ENCODE peak calls at places on chromosomes 13 and 19, in ten cellular contexts. F is SK-N-SH; Y is cardiac fibroblast; P is foreskin fibroblast; I is CD8-positive, alpha-beta T cell; B is suprapubic skin; Q is neural progenitor cell; Z is endodermal cell; K is adrenal gland; E is A549. M is an unnamed sample.

GRCh38 chr13:102400619-102401125 is 1.2 kb downstream of the FGF14 start:
- DNase-seq in Q (peak), E (no peak), Y (no peak), K (no peak), F (peak), B (peak), Z (peak), I (no peak), P (peak), M (peak)

GRCh38 chr13:75801388-75801787 is 165.3 kb downstream of the LMO7 start:
- DNase-seq in F (no peak), K (no peak), I (no peak), B (no peak), P (no peak), Z (no peak), E (no peak), Q (no peak), Y (no peak), M (no peak)

GRCh38 chr13:30371649-30372265 is 50.5 kb upstream of the UBE2L5 start:
- DNase-seq in I (peak), K (no peak), Y (peak), Q (no peak), Z (no peak), B (no peak), F (no peak), P (peak), E (peak), M (peak)

GRCh38 chr13:43558942-43559341 is 227.8 kb downstream of the ENOX1 start:
- DNase-seq in P (no peak), Y (no peak), Z (no peak), B (no peak), K (no peak), F (no peak), Q (no peak), I (no peak), E (no peak), M (no peak)

GRCh38 chr19:14187586-14187985 is 18.4 kb downstream of the ADGRL1 start:
- DNase-seq in Q (no peak), Z (no peak), F (peak), K (no peak), B (no peak), E (no peak), P (no peak), Y (no peak), I (no peak), M (no peak)

GRCh38 chr13:104757712-104758111 is 1691.5 kb upstream of the SLC10A2 start:
- DNase-seq in Y (peak), K (no peak), E (no peak), B (no peak), F (no peak), Q (no peak), Z (no peak), P (no peak), I (no peak), M (no peak)

GRCh38 chr19:11242864-11243797 is 3.7 kb downstream of the ANGPTL8 start:
- DNase-seq in P (peak), K (peak), F (peak), Z (peak), I (peak), E (peak), Q (peak), Y (peak), B (peak), M (peak)

GRCh38 chr13:108322206-108322824 is 52.8 kb downstream of the TNFSF13B start:
- DNase-seq in F (peak), P (peak), Z (no peak), Y (peak), E (peak), K (no peak), B (no peak), I (no peak), Q (peak), M (no peak)

GRCh38 chr19:50705422-50706019 is 14.1 kb downstream of the SHANK1 start:
- DNase-seq in E (peak), Z (peak), F (peak), K (peak), P (peak), Y (peak), I (no peak), Q (peak), B (no peak), M (no peak)

GRCh38 chr13:50275392-50276063 is 260.3 kb downstream of the KCNRG start:
- DNase-seq in Y (peak), Z (no peak), P (no peak), E (no peak), B (no peak), F (no peak), I (no peak), K (no peak), Q (no peak), M (no peak)

GRCh38 chr13:26220575-26220974 is 1.5 kb downstream of the RNF6 start:
- DNase-seq in F (no peak), I (no peak), Q (no peak), P (no peak), B (no peak), K (peak), Z (no peak), E (no peak), Y (peak), M (no peak)

GRCh38 chr19:40622773-40623075 is 21.6 kb downstream of the LTBP4 start:
- DNase-seq in B (no peak), I (no peak), Y (no peak), Z (no peak), F (no peak), E (no peak), Q (no peak), K (no peak), P (no peak), M (no peak)

GRCh38 chr19:35462476-35462953 is 14.5 kb downstream of the FFAR2 start:
- DNase-seq in Y (no peak), B (no peak), F (no peak), I (peak), Z (no peak), K (no peak), P (no peak), Q (no peak), E (no peak), M (peak)

GRCh38 chr19:1862424-1863307 is 713 bp downstream of the KLF16 start:
- DNase-seq in Y (no peak), B (peak), K (no peak), Z (peak), F (peak), Q (peak), P (no peak), I (peak), E (peak), M (peak)

GRCh38 chr19:4866595-4867424 is 657 bp downstream of the PLIN3 start:
- DNase-seq in Z (peak), I (peak), Q (peak), Y (peak), K (peak), E (no peak), B (peak), P (no peak), F (peak), M (peak)

GRCh38 chr19:5178841-5179625 is 161.6 kb downstream of the PTPRS start:
- DNase-seq in K (no peak), F (no peak), I (no peak), E (no peak), B (no peak), Z (no peak), P (no peak), Q (no peak), Y (no peak), M (no peak)

GRCh38 chr13:61880576-61881283 is 465.1 kb upstream of the PCDH20 start:
- DNase-seq in P (no peak), B (no peak), I (no peak), Y (peak), F (peak), Q (peak), K (no peak), Z (peak), E (peak), M (peak)

GRCh38 chr13:105213512-105213911 is 1322.0 kb downstream of the EFNB2 start:
- DNase-seq in I (no peak), E (no peak), Y (no peak), K (no peak), Q (peak), P (no peak), F (no peak), B (no peak), Z (peak), M (no peak)

GRCh38 chr19:45098521-45099464 is 5.8 kb downstream of the PPP1R37 start:
- DNase-seq in E (no peak), Q (no peak), Y (peak), P (no peak), Z (peak), F (no peak), K (peak), B (no peak), I (no peak), M (peak)

GRCh38 chr13:22074403-22074802 is 403.5 kb downstream of the FGF9 start:
- DNase-seq in P (no peak), B (no peak), K (no peak), F (no peak), E (no peak), Z (no peak), I (no peak), Q (no peak), Y (no peak), M (no peak)

DNA sequence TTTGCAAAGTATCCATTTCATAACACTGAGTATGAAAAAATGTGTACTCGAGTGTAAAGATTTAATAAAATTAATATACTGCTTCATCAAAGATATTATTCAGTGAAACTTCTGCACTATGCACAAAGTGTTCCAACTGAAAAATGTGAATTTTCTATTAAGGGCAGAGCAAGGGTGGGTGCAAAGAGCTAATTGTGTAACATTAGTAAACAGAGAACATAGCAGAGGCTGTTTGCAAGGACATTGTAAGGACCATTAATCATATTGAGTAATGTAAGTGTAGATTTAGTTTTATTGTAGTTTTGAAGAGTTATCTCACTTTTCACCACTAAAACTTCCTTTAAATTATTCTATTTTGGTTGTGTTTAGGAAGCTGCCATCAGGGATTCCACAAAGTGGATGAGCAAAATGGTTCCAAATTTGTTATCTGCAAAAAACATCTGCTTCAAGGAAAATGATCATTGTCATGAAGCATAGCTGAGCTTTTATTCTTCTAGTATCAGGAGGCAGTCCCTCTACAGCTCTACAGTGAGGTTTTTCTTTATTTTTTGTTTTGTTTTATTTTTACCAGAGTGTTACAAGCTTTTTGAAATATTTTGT is 1375.4 kb downstream of the SLITRK1 start:
- DNase-seq in I (no peak), E (no peak), Y (no peak), Z (no peak), B (no peak), P (no peak), Q (no peak), F (no peak), K (no peak), M (no peak)
- TF ChIP-seq CTCF in I (no peak), E (no peak), Y (no peak), Z (no peak), B (no peak), P (no peak), Q (no peak), F (no peak), K (no peak), M (no peak)

GRCh38 chr13:66888698-66889097 is 341.4 kb downstream of the PCDH9 start:
- DNase-seq in Y (peak), Z (no peak), B (no peak), K (no peak), I (no peak), P (no peak), Q (no peak), E (no peak), F (no peak), M (no peak)

GRCh38 chr13:66886248-66886647 is 343.9 kb downstream of the PCDH9 start:
- DNase-seq in F (no peak), P (no peak), I (no peak), E (no peak), Q (peak), Y (no peak), B (no peak), K (no peak), Z (no peak), M (no peak)

DNA sequence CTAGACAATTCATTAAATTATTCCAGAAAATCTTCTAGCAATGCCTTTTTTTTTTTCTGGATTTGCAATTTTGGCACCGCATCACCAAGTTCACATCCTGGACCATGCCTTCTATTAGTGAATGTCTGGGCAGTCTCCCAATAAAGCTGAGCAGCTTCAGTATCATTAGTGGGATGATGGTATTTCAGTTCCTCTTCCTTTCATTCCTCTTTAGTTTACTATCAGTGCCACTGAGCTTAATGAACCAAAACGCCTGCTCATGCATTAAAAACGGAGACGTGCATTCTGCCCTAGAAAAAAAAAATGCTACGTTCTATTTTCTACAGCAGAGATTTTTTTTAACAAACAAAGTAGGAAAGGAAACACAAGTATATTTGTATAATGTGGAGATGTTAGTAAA is 343.0 kb downstream of the PCDH9 start:
- DNase-seq in K (no peak), B (no peak), Z (no peak), E (no peak), Q (no peak), I (no peak), F (peak), P (peak), Y (peak), M (no peak)
- H3K4me3 ChIP-seq in K (no peak), B (no peak), Z (no peak), E (no peak), Q (no peak), I (no peak), F (no peak), P (no peak), Y (no peak), M (no peak)

DNA sequence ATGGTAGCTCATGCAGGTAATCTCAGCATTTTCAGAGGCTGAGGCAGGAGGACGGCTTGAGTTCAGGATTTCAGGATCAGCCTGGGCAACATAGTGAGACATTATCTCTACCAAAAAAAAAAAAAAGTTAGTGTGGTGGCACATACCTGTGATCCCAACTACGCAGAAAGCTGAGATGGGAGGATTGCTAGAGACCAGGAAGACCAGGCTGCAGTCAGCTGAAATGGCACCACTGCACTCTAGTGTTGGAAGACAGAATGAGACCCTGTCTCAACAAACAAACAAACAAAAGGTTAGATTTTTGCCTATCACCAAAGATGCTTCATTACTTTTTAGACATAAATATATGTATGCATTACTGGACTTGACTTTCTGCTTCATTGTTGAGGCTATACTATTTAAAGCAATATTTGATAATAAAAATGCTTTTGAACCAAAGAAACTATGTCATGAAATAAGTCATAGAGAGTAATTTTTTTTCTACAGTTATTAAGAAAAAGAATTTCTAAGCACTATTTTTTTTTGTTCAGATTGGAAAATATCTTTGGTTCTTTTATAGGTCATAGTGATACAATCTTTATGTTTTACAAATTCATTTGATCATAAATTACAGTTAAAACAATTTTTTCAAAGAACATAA is 1180.1 kb upstream of the ATXN8OS start:
- DNase-seq in F (peak), P (no peak), Q (peak), Y (no peak), B (no peak), K (peak), E (peak), I (no peak), Z (peak), M (peak)
- TF ChIP-seq CTCF in F (peak), P (no peak), Q (peak), Y (no peak), B (no peak), K (peak), E (peak), I (no peak), Z (peak), M (peak)

DNA sequence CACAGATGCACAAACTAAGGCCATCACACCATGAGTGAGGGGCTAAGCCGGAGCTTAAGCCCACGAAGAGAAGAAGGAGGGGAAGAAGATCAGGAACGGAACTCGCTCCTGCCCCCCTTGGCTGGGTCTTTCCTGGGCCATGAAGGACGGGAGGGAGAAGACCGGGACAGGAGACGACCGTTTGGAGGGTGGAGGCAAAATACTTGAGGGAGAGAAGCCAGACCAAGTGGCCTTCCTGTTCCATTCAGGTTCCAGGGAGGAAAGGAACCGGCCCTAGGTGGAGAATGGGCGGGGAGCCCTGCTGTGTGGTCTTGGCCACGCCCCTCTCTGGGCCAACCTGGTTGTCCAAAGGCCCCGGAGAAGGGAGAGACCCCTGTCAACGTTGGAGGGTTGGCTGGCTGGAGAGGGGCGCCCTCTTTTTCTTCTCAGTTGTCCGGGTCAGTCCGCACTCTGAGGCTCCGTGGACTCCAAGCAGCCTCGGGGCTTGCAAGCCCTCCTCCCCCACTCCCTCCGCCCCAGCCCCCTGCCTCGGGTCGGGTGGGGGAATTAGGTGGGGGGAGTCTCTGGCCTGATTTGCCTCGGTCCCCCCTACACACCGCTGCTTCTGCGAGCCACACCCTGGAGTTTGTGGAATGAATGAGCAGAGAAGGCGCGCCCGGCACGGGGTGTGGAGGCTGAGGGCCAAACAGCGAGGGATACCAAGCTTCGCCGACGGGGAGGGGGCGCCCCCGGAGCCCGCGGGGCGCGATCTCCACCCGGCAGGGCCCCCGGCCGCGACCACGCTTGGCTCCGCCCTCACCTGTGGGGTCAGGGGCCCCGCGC is 771 bp downstream of the FBN3 start:
- DNase-seq in B (no peak), F (peak), E (peak), I (no peak), Z (peak), K (no peak), Y (no peak), Q (peak), P (no peak), M (no peak)
- H3K4me3 ChIP-seq in B (peak), F (peak), E (peak), I (no peak), Z (peak), K (no peak), Y (no peak), Q (peak), P (no peak), M (no peak)

DNA sequence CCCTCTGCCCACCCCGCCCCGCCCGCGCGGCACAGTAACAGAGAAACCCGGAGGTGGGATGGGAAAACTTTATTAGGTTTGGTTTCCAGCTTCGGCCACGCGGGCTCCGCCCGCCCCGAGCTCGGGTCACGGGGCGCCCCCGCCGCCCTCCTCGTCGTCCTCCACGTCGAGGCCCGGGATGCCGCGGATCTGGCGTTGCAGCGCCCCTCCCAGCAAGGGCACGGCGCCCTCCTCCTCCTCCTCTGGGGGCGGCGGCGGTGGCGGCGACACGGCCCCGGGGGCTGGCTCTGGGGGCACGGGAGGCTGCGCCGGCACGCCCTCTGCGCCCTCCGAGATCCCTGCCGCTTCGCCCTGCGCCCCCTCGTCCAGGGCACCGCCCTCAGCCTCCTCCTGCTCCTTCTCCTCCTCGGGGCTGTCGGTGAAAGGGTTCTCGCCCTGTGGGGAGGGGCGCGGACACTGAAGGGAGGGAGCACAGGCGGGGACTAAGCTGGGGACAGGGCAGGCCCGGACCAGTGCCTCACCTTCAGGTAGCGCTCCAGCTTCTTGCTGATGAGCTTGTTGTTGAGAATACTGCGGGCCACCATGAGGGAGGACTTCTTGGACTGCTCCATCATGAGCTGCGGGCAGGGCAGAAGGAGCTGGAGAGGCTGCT is 535 bp upstream of the AKAP8 start:
- DNase-seq in F (no peak), K (peak), P (peak), E (peak), Z (peak), B (no peak), Y (peak), Q (no peak), I (no peak), M (peak)
- TF ChIP-seq CTCF in F (no peak), K (no peak), P (no peak), E (no peak), Z (peak), B (no peak), Y (no peak), Q (peak), I (no peak), M (no peak)